ENCODE peak calls at places on chromosomes 3 and 15, in six cellular contexts. D is mammary epithelial cell, M is dorsolateral prefrontal cortex, R is tibial artery, T is astrocyte of the spinal cord, C is tibial nerve. U is an unnamed sample.

GRCh38 chr3:134854285-134854684 is 59.2 kb downstream of the EPHB1 start:
- DNase-seq in D (no peak), M (no peak), R (no peak), T (no peak), C (no peak), U (no peak)

GRCh38 chr3:142680710-142681109 is 43.1 kb upstream of the TRPC1 start:
- DNase-seq in D (peak; percentile 9), M (no peak), R (no peak), T (no peak), C (no peak), U (no peak)

GRCh38 chr3:51539291-51539891 is 872 bp downstream of the RAD54L2 start:
- DNase-seq in D (peak; percentile 70), M (peak; percentile 40), R (no peak), T (peak; percentile 56), C (peak; percentile 12), U (peak; percentile 12)

GRCh38 chr3:128922804-128923459 is 43.5 kb downstream of the ACAD9 start:
- DNase-seq in D (no peak), M (no peak), R (no peak), T (no peak), C (no peak), U (no peak)

GRCh38 chr15:68420186-68420684 is 11.7 kb downstream of the ITGA11 start:
- DNase-seq in D (no peak), M (no peak), R (no peak), T (no peak), C (no peak), U (no peak)

GRCh38 chr3:129530821-129531220 is 2.4 kb downstream of the RHO start:
- DNase-seq in D (no peak), M (no peak), R (no peak), T (no peak), C (no peak), U (no peak)

GRCh38 chr15:52481915-52482314 is 46.8 kb downstream of the MYO5A start:
- DNase-seq in D (peak; percentile 76), M (no peak), R (no peak), T (peak; percentile 93), C (peak; percentile 16), U (no peak)

GRCh38 chr15:41870689-41871081 is 23.2 kb downstream of the SPTBN5 start:
- DNase-seq in D (peak; percentile 13), M (peak; percentile 40), R (no peak), T (peak; percentile 76), C (no peak), U (no peak)

GRCh38 chr3:71022552-71023335 is 560.8 kb downstream of the FOXP1 start:
- DNase-seq in D (peak; percentile 37), M (peak; percentile 40), R (no peak), T (peak; percentile 19), C (no peak), U (peak; percentile 42)

GRCh38 chr15:66701422-66702034 is 508 bp upstream of the SMAD6 start:
- DNase-seq in D (peak; percentile 59), M (no peak), R (peak; percentile 52), T (peak; percentile 79), C (no peak), U (peak; percentile 55)

GRCh38 chr15:85625856-85626255 is 168.9 kb downstream of the KLHL25 start:
- DNase-seq in D (peak; percentile 59), M (no peak), R (no peak), T (peak; percentile 62), C (no peak), U (no peak)

GRCh38 chr3:107740992-107741896 is 218.5 kb downstream of the BBX start:
- DNase-seq in D (peak; percentile 11), M (no peak), R (no peak), T (peak; percentile 56), C (no peak), U (no peak)

GRCh38 chr3:142724682-142725351 is 983 bp downstream of the TRPC1 start:
- DNase-seq in D (peak; percentile 64), M (peak; percentile 14), R (peak; percentile 31), T (peak; percentile 47), C (peak; percentile 16), U (peak; percentile 63)

GRCh38 chr3:100022506-100022905 is 91.8 kb downstream of the FILIP1L start:
- DNase-seq in D (peak; percentile 73), M (no peak), R (no peak), T (no peak), C (no peak), U (no peak)

GRCh38 chr3:184334470-184335158 is 2.8 kb upstream of the FAM131A start:
- DNase-seq in D (peak; percentile 88), M (no peak), R (no peak), T (peak; percentile 73), C (no peak), U (no peak)

GRCh38 chr3:15305366-15305844 is 27.0 kb downstream of the SH3BP5 start:
- DNase-seq in D (no peak), M (no peak), R (no peak), T (no peak), C (no peak), U (peak; percentile 18)

GRCh38 chr15:70190296-70190695 is 92.6 kb upstream of the TLE3 start:
- DNase-seq in D (no peak), M (no peak), R (no peak), T (no peak), C (no peak), U (no peak)

GRCh38 chr3:70526966-70527515 is 214.6 kb upstream of the MDFIC2 start:
- DNase-seq in D (no peak), M (no peak), R (no peak), T (no peak), C (no peak), U (no peak)

GRCh38 chr15:39555885-39556284 is 25.0 kb upstream of the THBS1 start:
- DNase-seq in D (no peak), M (no peak), R (no peak), T (no peak), C (no peak), U (no peak)

GRCh38 chr3:182241777-182242556 is 530.2 kb downstream of the SOX2 start:
- DNase-seq in D (no peak), M (peak; percentile 57), R (peak; percentile 23), T (peak; percentile 89), C (peak; percentile 50), U (no peak)

GRCh38 chr15:31446546-31446945 is 119.9 kb downstream of the KLF13 start:
- DNase-seq in D (no peak), M (no peak), R (no peak), T (no peak), C (no peak), U (no peak)

GRCh38 chr3:136860541-136860940 is 1.5 kb upstream of the NCK1 start:
- DNase-seq in D (no peak), M (no peak), R (no peak), T (peak; percentile 52), C (no peak), U (no peak)

GRCh38 chr3:172106989-172107388 is 67.6 kb downstream of the FNDC3B start:
- DNase-seq in D (no peak), M (peak; percentile 50), R (peak; percentile 71), T (no peak), C (peak; percentile 60), U (no peak)

GRCh38 chr3:172869797-172870518 is 119.4 kb downstream of the ECT2 start:
- DNase-seq in D (no peak), M (no peak), R (no peak), T (no peak), C (no peak), U (no peak)

GRCh38 chr3:170741756-170742530 is 128.1 kb downstream of the RPL22L1 start:
- DNase-seq in D (peak; percentile 65), M (no peak), R (no peak), T (peak; percentile 52), C (no peak), U (no peak)

GRCh38 chr3:191136347-191136746 is 62.7 kb upstream of the OSTN start:
- DNase-seq in D (peak; percentile 12), M (no peak), R (no peak), T (peak; percentile 31), C (peak; percentile 22), U (peak; percentile 7)

GRCh38 chr3:150461399-150461798 is 53.3 kb downstream of the TSC22D2 start:
- DNase-seq in D (no peak), M (no peak), R (no peak), T (no peak), C (no peak), U (no peak)

DNA sequence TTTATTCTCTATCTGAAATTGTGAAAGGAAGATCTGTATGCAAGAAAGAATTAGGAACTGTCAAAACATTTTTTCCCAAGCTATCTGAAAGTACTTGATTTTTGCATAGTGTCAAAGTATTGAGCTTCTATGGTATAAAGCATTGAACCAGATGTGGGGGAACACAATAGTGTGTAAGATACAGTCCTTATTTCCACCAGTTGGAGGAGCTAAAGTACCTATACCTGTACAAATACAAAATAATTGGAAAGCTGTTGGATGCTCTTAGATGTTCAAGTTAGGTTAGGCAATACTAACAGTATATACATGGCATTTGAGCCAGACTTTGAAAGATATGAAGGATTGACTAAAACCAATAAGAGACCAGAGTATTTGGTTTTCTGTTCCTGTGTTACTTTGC is 148.4 kb downstream of the B3GALNT1 start:
- DNase-seq in D (peak; percentile 24), M (no peak), R (no peak), T (peak; percentile 36), C (no peak), U (no peak)
- TF ChIP-seq CTCF in D (peak; percentile 43), M (no peak), R (no peak), T (peak; percentile 44), C (no peak), U (no peak)

GRCh38 chr3:36792342-36792741 is 28.0 kb upstream of the DCLK3 start:
- DNase-seq in D (peak; percentile 27), M (no peak), R (no peak), T (peak; percentile 22), C (no peak), U (peak; percentile 54)
- TF ChIP-seq CTCF in D (peak; percentile 54), M (no peak), R (no peak), T (peak; percentile 54), C (no peak), U (no peak)

GRCh38 chr3:23805228-23805880 is 401 bp upstream of the UBE2E1 start:
- DNase-seq in D (no peak), M (no peak), R (no peak), T (peak; percentile 16), C (no peak), U (no peak)
- TF ChIP-seq CTCF in D (no peak), M (no peak), R (no peak), T (peak; percentile 7), C (no peak), U (no peak)

GRCh38 chr15:88980498-88980897 is 67.3 kb upstream of the MFGE8 start:
- DNase-seq in D (no peak), M (no peak), R (no peak), T (no peak), C (no peak), U (no peak)

GRCh38 chr15:88975891-88976290 is 62.7 kb upstream of the MFGE8 start:
- DNase-seq in D (peak; percentile 11), M (no peak), R (no peak), T (no peak), C (no peak), U (no peak)

GRCh38 chr15:88974392-88974791 is 61.2 kb upstream of the MFGE8 start:
- DNase-seq in D (no peak), M (no peak), R (no peak), T (no peak), C (no peak), U (no peak)

GRCh38 chr15:88979674-88980073 is 66.5 kb upstream of the MFGE8 start:
- DNase-seq in D (no peak), M (no peak), R (no peak), T (no peak), C (no peak), U (no peak)

DNA sequence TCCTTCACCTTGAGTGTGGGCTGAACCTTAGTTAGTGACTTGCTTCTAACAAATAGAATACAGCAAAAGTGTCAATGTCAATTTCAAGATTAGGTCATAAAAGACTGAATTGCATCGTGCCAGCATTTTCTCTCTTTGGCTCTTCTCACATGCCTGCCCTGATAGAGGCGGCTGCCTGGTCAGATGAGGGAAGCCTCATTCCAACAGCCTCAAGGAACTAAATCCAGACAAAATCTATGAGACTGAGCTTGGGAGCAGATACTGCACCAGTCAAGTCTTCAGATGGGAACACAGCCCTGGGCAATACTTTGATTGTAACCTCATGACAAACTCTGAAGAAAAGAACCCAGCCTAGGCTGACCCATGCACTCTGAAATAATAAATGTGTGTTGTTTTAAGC is 63.5 kb upstream of the MFGE8 start:
- DNase-seq in D (no peak), M (no peak), R (no peak), T (no peak), C (no peak), U (no peak)
- TF ChIP-seq CTCF in D (no peak), M (no peak), R (no peak), T (no peak), C (no peak), U (no peak)

U was measured in endothelial cell.